ENCODE peak calls at places on chromosome X, in six cellular contexts. One of them, this sample, is unnamed.

GRCh38 chrX:133097031-133097430 is at the start of gene USP26:
- DNase-seq in CD4-positive, alpha-beta T cell: no peak
- DNase-seq in GM10248: no peak
- DNase-seq in MM.1S: no peak
- DNase-seq in Peyer's patch: no peak
- DNase-seq in GM23338: no peak
- DNase-seq in this sample: no peak

GRCh38 chrX:3244203-3244743 is 102.2 kb downstream of the MXRA5 start:
- DNase-seq in CD4-positive, alpha-beta T cell: no peak
- DNase-seq in GM10248: no peak
- DNase-seq in MM.1S: no peak
- DNase-seq in Peyer's patch: no peak
- DNase-seq in GM23338: no peak
- DNase-seq in this sample: no peak

GRCh38 chrX:39532761-39533160 is 565.0 kb downstream of the BCOR start:
- DNase-seq in CD4-positive, alpha-beta T cell: no peak
- DNase-seq in GM10248: no peak
- DNase-seq in MM.1S: no peak
- DNase-seq in Peyer's patch: no peak
- DNase-seq in GM23338: no peak
- DNase-seq in this sample: no peak

GRCh38 chrX:41350976-41351569 is 17.1 kb downstream of the DDX3X start:
- DNase-seq in CD4-positive, alpha-beta T cell: no peak
- DNase-seq in GM10248: no peak
- DNase-seq in MM.1S: no peak
- DNase-seq in Peyer's patch: no peak
- DNase-seq in GM23338: peak; percentile 18
- DNase-seq in this sample: no peak

GRCh38 chrX:151973262-151973661 is 1.2 kb downstream of the GABRE start:
- DNase-seq in CD4-positive, alpha-beta T cell: no peak
- DNase-seq in GM10248: no peak
- DNase-seq in MM.1S: no peak
- DNase-seq in Peyer's patch: no peak
- DNase-seq in GM23338: no peak
- DNase-seq in this sample: no peak

GRCh38 chrX:115650916-115651315 is 89.9 kb downstream of the PLS3 start:
- DNase-seq in CD4-positive, alpha-beta T cell: no peak
- DNase-seq in GM10248: no peak
- DNase-seq in MM.1S: peak; percentile 60
- DNase-seq in Peyer's patch: no peak
- DNase-seq in GM23338: peak; percentile 57
- DNase-seq in this sample: peak; percentile 24

GRCh38 chrX:1946974-1947373 is 332.1 kb downstream of the ASMT start:
- DNase-seq in CD4-positive, alpha-beta T cell: no peak
- DNase-seq in GM10248: no peak
- DNase-seq in MM.1S: no peak
- DNase-seq in Peyer's patch: no peak
- DNase-seq in GM23338: no peak
- DNase-seq in this sample: no peak

GRCh38 chrX:9379697-9380551 is 84.9 kb upstream of the TBL1X start:
- DNase-seq in CD4-positive, alpha-beta T cell: no peak
- DNase-seq in GM10248: no peak
- DNase-seq in MM.1S: no peak
- DNase-seq in Peyer's patch: no peak
- DNase-seq in GM23338: no peak
- DNase-seq in this sample: no peak

GRCh38 chrX:42846741-42847140 is 68.8 kb upstream of the PPP1R2C start:
- DNase-seq in CD4-positive, alpha-beta T cell: no peak
- DNase-seq in GM10248: no peak
- DNase-seq in MM.1S: no peak
- DNase-seq in Peyer's patch: no peak
- DNase-seq in GM23338: no peak
- DNase-seq in this sample: no peak

GRCh38 chrX:53438174-53438831 is 4.1 kb upstream of the HSD17B10 start:
- DNase-seq in CD4-positive, alpha-beta T cell: no peak
- DNase-seq in GM10248: no peak
- DNase-seq in MM.1S: no peak
- DNase-seq in Peyer's patch: no peak
- DNase-seq in GM23338: no peak
- DNase-seq in this sample: peak; percentile 8

GRCh38 chrX:48576108-48576507 is 1.8 kb downstream of the RBM3 start:
- DNase-seq in CD4-positive, alpha-beta T cell: no peak
- DNase-seq in GM10248: no peak
- DNase-seq in MM.1S: no peak
- DNase-seq in Peyer's patch: no peak
- DNase-seq in GM23338: no peak
- DNase-seq in this sample: no peak

GRCh38 chrX:48575642-48576041 is 1.4 kb downstream of the RBM3 start:
- DNase-seq in CD4-positive, alpha-beta T cell: no peak
- DNase-seq in GM10248: no peak
- DNase-seq in MM.1S: no peak
- DNase-seq in Peyer's patch: no peak
- DNase-seq in GM23338: no peak
- DNase-seq in this sample: no peak

GRCh38 chrX:48573690-48574269 is 504 bp upstream of the RBM3 start:
- DNase-seq in CD4-positive, alpha-beta T cell: peak; percentile 3
- DNase-seq in GM10248: no peak
- DNase-seq in MM.1S: no peak
- DNase-seq in Peyer's patch: no peak
- DNase-seq in GM23338: no peak
- DNase-seq in this sample: no peak

GRCh38 chrX:48578661-48579128 is 4.4 kb downstream of the RBM3 start:
- DNase-seq in CD4-positive, alpha-beta T cell: no peak
- DNase-seq in GM10248: no peak
- DNase-seq in MM.1S: no peak
- DNase-seq in Peyer's patch: no peak
- DNase-seq in GM23338: no peak
- DNase-seq in this sample: no peak

DNA sequence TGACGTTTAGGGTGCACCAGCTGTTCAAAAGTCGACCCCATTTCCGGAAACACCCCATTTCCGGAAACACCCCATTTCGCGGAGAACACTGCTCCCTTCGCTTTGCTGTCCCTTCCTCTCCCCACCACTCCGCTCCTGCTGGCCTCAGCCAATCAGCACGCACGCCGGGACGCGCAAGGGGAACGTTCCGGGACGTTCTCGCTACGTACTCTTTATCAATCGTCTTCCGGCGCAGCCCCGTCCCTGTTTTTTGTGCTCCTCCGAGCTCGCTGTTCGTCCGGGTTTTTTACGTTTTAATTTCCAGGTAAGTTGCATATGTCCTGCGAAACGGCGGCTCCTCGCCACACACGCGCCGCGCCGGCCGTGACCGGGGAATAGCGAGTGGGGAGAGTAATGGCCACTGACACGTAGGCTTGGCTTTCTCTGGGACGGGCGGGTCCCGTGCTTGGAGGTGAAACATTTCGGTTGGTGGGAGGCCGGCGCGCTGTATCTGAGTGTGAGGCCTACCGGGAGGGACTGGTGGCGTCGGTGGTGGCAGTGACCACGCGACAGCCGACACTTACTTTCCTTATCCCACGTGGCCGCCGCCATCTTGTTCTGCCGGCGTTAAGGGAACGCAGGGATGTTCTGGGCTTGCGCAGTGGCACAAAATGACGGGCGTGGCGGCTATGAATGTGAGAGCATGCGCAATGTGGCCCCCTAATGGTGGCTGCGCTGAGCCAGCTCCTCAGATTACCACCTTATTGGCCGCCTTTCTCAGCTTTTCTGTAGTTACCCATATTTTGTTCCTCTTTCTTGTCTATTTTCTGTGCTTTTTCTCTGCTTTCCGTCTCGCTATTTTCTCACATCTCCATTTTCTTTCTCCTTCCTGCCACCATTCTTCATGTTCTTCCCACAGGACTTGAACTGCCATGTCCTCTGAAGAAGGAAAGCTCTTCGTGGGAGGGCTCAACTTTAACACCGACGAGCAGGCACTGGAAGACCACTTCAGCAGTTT is at the start of gene RBM3:
- DNase-seq in CD4-positive, alpha-beta T cell: peak; percentile 84
- DNase-seq in GM10248: peak; percentile 85
- DNase-seq in MM.1S: peak; percentile 90
- DNase-seq in Peyer's patch: peak; percentile 91
- DNase-seq in GM23338: peak; percentile 91
- DNase-seq in this sample: peak; percentile 83
- TF ChIP-seq CTCF in CD4-positive, alpha-beta T cell: peak; percentile 36
- TF ChIP-seq CTCF in GM10248: peak; percentile 33
- TF ChIP-seq CTCF in MM.1S: peak; percentile 31
- TF ChIP-seq CTCF in Peyer's patch: no peak
- TF ChIP-seq CTCF in GM23338: peak; percentile 37
- TF ChIP-seq CTCF in this sample: peak; percentile 31

DNA sequence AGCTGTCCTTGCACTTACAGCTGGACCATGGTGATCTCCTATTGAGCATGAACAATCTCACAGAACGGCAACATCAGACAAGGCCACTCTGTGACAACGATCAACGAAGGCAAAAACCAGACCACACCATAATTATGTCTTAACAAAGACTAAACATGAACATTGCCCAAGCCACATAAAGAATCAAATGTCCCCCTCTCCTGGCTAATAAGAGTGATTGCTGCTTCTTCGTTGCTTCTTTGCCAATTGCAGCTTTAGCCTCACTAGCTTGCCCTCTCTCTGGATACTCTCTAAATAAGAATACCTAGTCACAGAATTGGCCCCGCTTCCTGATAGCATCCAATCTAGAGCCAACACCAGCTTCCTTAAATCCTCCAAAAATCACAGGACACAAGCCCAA is 41.5 kb upstream of the PGRMC1 start:
- DNase-seq in CD4-positive, alpha-beta T cell: no peak
- DNase-seq in GM10248: no peak
- DNase-seq in MM.1S: no peak
- DNase-seq in Peyer's patch: no peak
- DNase-seq in GM23338: peak; percentile 39
- DNase-seq in this sample: no peak
- TF ChIP-seq CTCF in CD4-positive, alpha-beta T cell: no peak
- TF ChIP-seq CTCF in GM10248: no peak
- TF ChIP-seq CTCF in MM.1S: no peak
- TF ChIP-seq CTCF in Peyer's patch: no peak
- TF ChIP-seq CTCF in GM23338: no peak
- TF ChIP-seq CTCF in this sample: no peak

DNA sequence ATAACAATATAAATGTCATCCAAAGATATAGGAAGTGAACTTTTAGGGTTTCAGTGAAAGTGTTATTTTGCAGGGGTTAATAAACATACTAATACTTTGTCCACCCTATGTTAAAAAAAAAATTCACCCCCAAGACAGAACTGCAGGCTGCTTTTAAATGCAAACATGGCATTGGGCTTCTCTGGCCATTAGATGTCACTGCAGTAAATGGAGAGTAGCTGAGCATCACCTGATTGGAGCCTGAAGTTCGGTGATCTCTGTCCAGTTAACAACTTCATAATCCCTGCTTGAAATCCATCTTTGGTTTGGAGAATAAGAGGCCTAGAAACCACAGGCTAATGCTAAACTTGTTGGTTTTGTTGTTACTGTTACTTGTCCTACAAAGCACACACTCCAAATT is 18.7 kb downstream of the SLC25A43 start:
- DNase-seq in CD4-positive, alpha-beta T cell: no peak
- DNase-seq in GM10248: no peak
- DNase-seq in MM.1S: peak; percentile 18
- DNase-seq in Peyer's patch: no peak
- DNase-seq in GM23338: no peak
- DNase-seq in this sample: no peak
- TF ChIP-seq CTCF in CD4-positive, alpha-beta T cell: no peak
- TF ChIP-seq CTCF in GM10248: peak; percentile 3
- TF ChIP-seq CTCF in MM.1S: peak; percentile 26
- TF ChIP-seq CTCF in Peyer's patch: no peak
- TF ChIP-seq CTCF in GM23338: peak; percentile 26
- TF ChIP-seq CTCF in this sample: peak; percentile 37

GRCh38 chrX:7316887-7317286 is 168.9 kb upstream of the PUDP start:
- DNase-seq in CD4-positive, alpha-beta T cell: no peak
- DNase-seq in GM10248: no peak
- DNase-seq in MM.1S: no peak
- DNase-seq in Peyer's patch: no peak
- DNase-seq in GM23338: no peak
- DNase-seq in this sample: no peak
- TF ChIP-seq CTCF in CD4-positive, alpha-beta T cell: no peak
- TF ChIP-seq CTCF in GM10248: no peak
- TF ChIP-seq CTCF in MM.1S: no peak
- TF ChIP-seq CTCF in Peyer's patch: no peak
- TF ChIP-seq CTCF in GM23338: no peak
- TF ChIP-seq CTCF in this sample: no peak

GRCh38 chrX:140503714-140504351 is 1.0 kb downstream of the SOX3 start:
- DNase-seq in CD4-positive, alpha-beta T cell: no peak
- DNase-seq in GM10248: peak; percentile 10
- DNase-seq in MM.1S: no peak
- DNase-seq in Peyer's patch: no peak
- DNase-seq in GM23338: peak; percentile 52
- DNase-seq in this sample: no peak
- TF ChIP-seq CTCF in CD4-positive, alpha-beta T cell: no peak
- TF ChIP-seq CTCF in GM10248: no peak
- TF ChIP-seq CTCF in MM.1S: no peak
- TF ChIP-seq CTCF in Peyer's patch: no peak
- TF ChIP-seq CTCF in GM23338: no peak
- TF ChIP-seq CTCF in this sample: no peak

GRCh38 chrX:148681605-148682004 is 181.2 kb downstream of the AFF2 start:
- DNase-seq in CD4-positive, alpha-beta T cell: no peak
- DNase-seq in GM10248: no peak
- DNase-seq in MM.1S: no peak
- DNase-seq in Peyer's patch: no peak
- DNase-seq in GM23338: no peak
- DNase-seq in this sample: no peak
- TF ChIP-seq CTCF in CD4-positive, alpha-beta T cell: no peak
- TF ChIP-seq CTCF in GM10248: no peak
- TF ChIP-seq CTCF in MM.1S: no peak
- TF ChIP-seq CTCF in Peyer's patch: no peak
- TF ChIP-seq CTCF in GM23338: peak; percentile 16
- TF ChIP-seq CTCF in this sample: no peak

GRCh38 chrX:48493890-48494364 is 14.9 kb upstream of the PORCN start:
- DNase-seq in CD4-positive, alpha-beta T cell: no peak
- DNase-seq in GM10248: no peak
- DNase-seq in MM.1S: peak; percentile 41
- DNase-seq in Peyer's patch: no peak
- DNase-seq in GM23338: peak; percentile 77
- DNase-seq in this sample: no peak
- TF ChIP-seq CTCF in CD4-positive, alpha-beta T cell: no peak
- TF ChIP-seq CTCF in GM10248: peak; percentile 7
- TF ChIP-seq CTCF in MM.1S: peak; percentile 32
- TF ChIP-seq CTCF in Peyer's patch: no peak
- TF ChIP-seq CTCF in GM23338: peak; percentile 55
- TF ChIP-seq CTCF in this sample: peak; percentile 26

GRCh38 chrX:116657071-116657470 is 194.3 kb upstream of the CT83 start:
- DNase-seq in CD4-positive, alpha-beta T cell: no peak
- DNase-seq in GM10248: no peak
- DNase-seq in MM.1S: no peak
- DNase-seq in Peyer's patch: no peak
- DNase-seq in GM23338: no peak
- DNase-seq in this sample: no peak
- TF ChIP-seq CTCF in CD4-positive, alpha-beta T cell: no peak
- TF ChIP-seq CTCF in GM10248: no peak
- TF ChIP-seq CTCF in MM.1S: no peak
- TF ChIP-seq CTCF in Peyer's patch: no peak
- TF ChIP-seq CTCF in GM23338: no peak
- TF ChIP-seq CTCF in this sample: no peak

GRCh38 chrX:70480660-70481018 is 36.0 kb downstream of the DLG3 start:
- DNase-seq in CD4-positive, alpha-beta T cell: no peak
- DNase-seq in GM10248: no peak
- DNase-seq in MM.1S: no peak
- DNase-seq in Peyer's patch: no peak
- DNase-seq in GM23338: no peak
- DNase-seq in this sample: no peak
- TF ChIP-seq CTCF in CD4-positive, alpha-beta T cell: no peak
- TF ChIP-seq CTCF in GM10248: no peak
- TF ChIP-seq CTCF in MM.1S: no peak
- TF ChIP-seq CTCF in Peyer's patch: no peak
- TF ChIP-seq CTCF in GM23338: no peak
- TF ChIP-seq CTCF in this sample: no peak